ENCODE peak calls at places on chromosome 21, in four cellular contexts. D is CD4-positive, alpha-beta T cell; M is amygdala; A is HT1080. O is an unnamed sample.

GRCh38 chr21:45991606-45992301 is 10.2 kb downstream of the COL6A1 start:
- DNase-seq in D (no peak), M (no peak), A (no peak), O (no peak)

GRCh38 chr21:42031816-42032215 is 21.7 kb upstream of the ZBTB21 start:
- DNase-seq in D (no peak), M (no peak), A (no peak), O (no peak)

GRCh38 chr21:25871566-25871965 is 136.8 kb downstream of the GABPA start:
- DNase-seq in D (no peak), M (no peak), A (no peak), O (no peak)

GRCh38 chr21:41958886-41959563 is 5.2 kb upstream of the C2CD2 start:
- DNase-seq in D (no peak), M (no peak), A (no peak), O (no peak)

GRCh38 chr21:46634427-46634826 is 1.0 kb upstream of the PRMT2 start:
- DNase-seq in D (no peak), M (no peak), A (no peak), O (no peak)

GRCh38 chr21:27365394-27365793 is 398.5 kb upstream of the ADAMTS5 start:
- DNase-seq in D (no peak), M (no peak), A (peak), O (no peak)

GRCh38 chr21:16587141-16587570 is 857.4 kb downstream of the USP25 start:
- DNase-seq in D (no peak), M (peak), A (peak), O (no peak)

GRCh38 chr21:39863111-39863510 is 4.1 kb upstream of the PCP4 start:
- DNase-seq in D (no peak), M (no peak), A (peak), O (no peak)

GRCh38 chr21:35829014-35829525 is 231.3 kb downstream of the SETD4 start:
- DNase-seq in D (no peak), M (no peak), A (no peak), O (no peak)

GRCh38 chr21:17818158-17819113 is 720 bp downstream of the C21orf91 start:
- DNase-seq in D (peak), M (peak), A (peak), O (peak)

GRCh38 chr21:34790834-34791233 is 122.0 kb downstream of the CLIC6 start:
- DNase-seq in D (no peak), M (no peak), A (no peak), O (no peak)

GRCh38 chr21:45463871-45464270 is 58.9 kb downstream of the COL18A1 start:
- DNase-seq in D (no peak), M (no peak), A (no peak), O (no peak)

GRCh38 chr21:41564871-41565281 is 56.9 kb upstream of the TMPRSS2 start:
- DNase-seq in D (no peak), M (no peak), A (peak), O (no peak)

GRCh38 chr21:36747815-36748381 is 49.0 kb downstream of the SIM2 start:
- DNase-seq in D (no peak), M (peak), A (no peak), O (no peak)

GRCh38 chr21:38352536-38353219 is 95.9 kb downstream of the KCNJ15 start:
- DNase-seq in D (peak), M (no peak), A (peak), O (no peak)

GRCh38 chr21:14321042-14321441 is 61.9 kb downstream of the HSPA13 start:
- DNase-seq in D (no peak), M (no peak), A (peak), O (no peak)

GRCh38 chr21:41208946-41209345 is 41.0 kb downstream of the BACE2 start:
- DNase-seq in D (no peak), M (no peak), A (no peak), O (no peak)

GRCh38 chr21:22374218-22374969 is 1376.2 kb downstream of the NCAM2 start:
- DNase-seq in D (no peak), M (no peak), A (no peak), O (no peak)

GRCh38 chr21:33078907-33079582 is 9.1 kb downstream of the OLIG1 start:
- DNase-seq in D (no peak), M (peak), A (peak), O (peak)

GRCh38 chr21:45504021-45504515 is 38.2 kb downstream of the SLC19A1 start:
- DNase-seq in D (no peak), M (no peak), A (no peak), O (no peak)

GRCh38 chr21:44657635-44658183 is at the start of gene KRTAP12-3:
- DNase-seq in D (peak), M (no peak), A (no peak), O (peak)

GRCh38 chr21:34034369-34035014 is 38.9 kb upstream of the MRPS6 start:
- DNase-seq in D (no peak), M (no peak), A (no peak), O (no peak)

GRCh38 chr21:37862536-37862935 is 53.7 kb downstream of the KCNJ6 start:
- DNase-seq in D (no peak), M (no peak), A (no peak), O (no peak)

GRCh38 chr21:41750051-41750450 is 16.8 kb downstream of the RIPK4 start:
- DNase-seq in D (no peak), M (no peak), A (peak), O (no peak)

GRCh38 chr21:28215214-28215954 is 777.3 kb downstream of the LTN1 start:
- DNase-seq in D (no peak), M (no peak), A (no peak), O (no peak)

GRCh38 chr21:45001134-45002095 is 61.6 kb downstream of the SLX9 start:
- DNase-seq in D (no peak), M (no peak), A (peak), O (no peak)

GRCh38 chr21:14356771-14357170 is 26.2 kb downstream of the HSPA13 start:
- DNase-seq in D (no peak), M (no peak), A (no peak), O (no peak)

GRCh38 chr21:44971672-44971995 is 31.8 kb downstream of the SLX9 start:
- DNase-seq in D (no peak), M (no peak), A (no peak), O (no peak)

GRCh38 chr21:16159213-16159970 is 429.6 kb downstream of the USP25 start:
- DNase-seq in D (no peak), M (no peak), A (no peak), O (no peak)

GRCh38 chr21:18334066-18334465 is 69.5 kb downstream of the TMPRSS15 start:
- DNase-seq in D (no peak), M (no peak), A (peak), O (no peak)

GRCh38 chr21:44547656-44548331 is 3.5 kb downstream of the KRTAP10-2 start:
- DNase-seq in D (peak), M (no peak), A (no peak), O (peak)

GRCh38 chr21:32336711-32337110 is 38.1 kb downstream of the MRAP start:
- DNase-seq in D (no peak), M (no peak), A (peak), O (no peak)

GRCh38 chr21:45223236-45223992 is 64.3 kb downstream of the POFUT2 start:
- DNase-seq in D (no peak), M (no peak), A (no peak), O (no peak)

O was measured in activated gamma-delta T cell treated with Interleukin-2 at 50 U/mL for 16 hours.